ENCODE peak calls at places on chromosomes 11 and 22, in eight cellular contexts. B is A549; N is NCI-H1092 treated with DMSO at 0.1 percent for 48 hours; Q is caudate nucleus; E is activated naive CD4-positive, alpha-beta T cell treated with anti-CD3 and anti-CD28 coated beads, Interleukin-2, amount 50 U/mL, for 72 hours; A is hypothalamus; R is osteocyte; M is ovary. Z is an unnamed sample.

GRCh38 chr11:7570938-7571337 is 57.1 kb downstream of the PPFIBP2 start:
- DNase-seq in N (no peak), E (no peak), R (no peak), B (no peak), M (no peak), Q (no peak), A (no peak), Z (no peak)

GRCh38 chr11:76251223-76251575 is 44.9 kb upstream of the WNT11 start:
- DNase-seq in Q (no peak), M (no peak), B (no peak), N (no peak), E (no peak), A (no peak), R (no peak), Z (no peak)

GRCh38 chr22:35597692-35598395 is 19.3 kb downstream of the MB start:
- DNase-seq in R (no peak), B (no peak), A (no peak), M (no peak), E (no peak), Q (no peak), N (no peak), Z (no peak)

GRCh38 chr11:120335596-120335927 is 651 bp upstream of the ARHGEF12 start:
- DNase-seq in E (no peak), Q (no peak), B (no peak), R (no peak), M (no peak), A (no peak), N (no peak), Z (no peak)

GRCh38 chr11:15118431-15118830 is 3.7 kb downstream of the INSC start:
- DNase-seq in B (no peak), N (no peak), A (no peak), E (no peak), R (no peak), M (no peak), Q (no peak), Z (no peak)

GRCh38 chr11:64031001-64031400 is 4.7 kb upstream of the FLRT1 start:
- DNase-seq in E (no peak), M (no peak), R (no peak), B (no peak), Q (no peak), N (no peak), A (no peak), Z (no peak)

GRCh38 chr11:29507381-29507780 is 509.4 kb downstream of the KCNA4 start:
- DNase-seq in M (no peak), E (no peak), A (no peak), Q (no peak), B (no peak), R (no peak), N (no peak), Z (no peak)

GRCh38 chr11:7977251-7977917 is 9.8 kb upstream of the EIF3F start:
- DNase-seq in Q (no peak), A (no peak), E (no peak), B (peak), N (no peak), M (no peak), R (no peak), Z (no peak)

GRCh38 chr11:7279676-7280075 is 28.0 kb downstream of the SYT9 start:
- DNase-seq in R (no peak), M (no peak), E (no peak), B (no peak), A (no peak), N (no peak), Q (no peak), Z (no peak)

GRCh38 chr11:65615950-65616574 is 486 bp downstream of the PCNX3 start:
- DNase-seq in N (peak), A (no peak), M (no peak), B (peak), R (no peak), E (no peak), Q (no peak), Z (no peak)

GRCh38 chr11:126378763-126379162 is 23.3 kb downstream of the ST3GAL4 start:
- DNase-seq in N (peak), B (no peak), M (no peak), R (no peak), A (no peak), Q (no peak), E (no peak), Z (no peak)

GRCh38 chr11:119460130-119460529 is 37.2 kb upstream of the THY1 start:
- DNase-seq in N (no peak), A (no peak), E (no peak), M (no peak), B (no peak), R (peak), Q (no peak), Z (peak)

GRCh38 chr11:110069158-110069737 is 23.9 kb upstream of the ZC3H12C start:
- DNase-seq in B (no peak), E (no peak), A (no peak), M (peak), Q (no peak), R (no peak), N (peak), Z (no peak)

GRCh38 chr11:115581871-115582639 is 77.8 kb upstream of the CADM1 start:
- DNase-seq in M (no peak), A (no peak), B (peak), N (peak), E (no peak), R (no peak), Q (no peak), Z (no peak)

GRCh38 chr11:57241311-57241972 is 4.4 kb upstream of the APLNR start:
- DNase-seq in R (no peak), E (no peak), M (no peak), A (no peak), B (no peak), Q (no peak), N (no peak), Z (no peak)

GRCh38 chr11:66277475-66278391 is at the start of gene CNIH2:
- DNase-seq in N (peak), E (peak), M (peak), R (no peak), A (peak), Q (no peak), B (no peak), Z (no peak)

GRCh38 chr11:61781585-61781984 is 10.8 kb downstream of the TMEM258 start:
- DNase-seq in A (no peak), B (no peak), M (no peak), N (no peak), Q (no peak), E (no peak), R (no peak), Z (no peak)

GRCh38 chr11:70483077-70483861 is 84.9 kb downstream of the CTTN start:
- DNase-seq in E (no peak), B (peak), A (no peak), N (no peak), R (no peak), Q (no peak), M (no peak), Z (no peak)